ENCODE peak calls at places on chromosomes 1 and 21, in five cellular contexts. X is dermis blood vessel endothelial cell, N is A172, T is NCI-H526 treated with DMSO at 0.1 percent for 48 hours, F is HTR-8/SVneo. W is an unnamed sample.

GRCh38 chr1:156308078-156308477 is 9.0 kb upstream of the VHLL start:
- DNase-seq in X (peak; percentile 20), N (peak; percentile 72), T (no peak), F (no peak), W (no peak)

GRCh38 chr1:23980725-23981063 is 567 bp upstream of the SRSF10 start:
- DNase-seq in X (peak; percentile 61), N (peak; percentile 73), T (no peak), F (peak; percentile 57), W (no peak)

GRCh38 chr21:38186869-38187268 is 69.9 kb upstream of the KCNJ15 start:
- DNase-seq in X (no peak), N (no peak), T (no peak), F (no peak), W (no peak)

GRCh38 chr1:24735619-24736375 is 9.4 kb upstream of the CLIC4 start:
- DNase-seq in X (no peak), N (no peak), T (no peak), F (no peak), W (no peak)

GRCh38 chr21:35032474-35033263 is 16.4 kb downstream of the RUNX1 start:
- DNase-seq in X (no peak), N (no peak), T (no peak), F (no peak), W (no peak)

GRCh38 chr1:202049129-202049528 is 38.7 kb downstream of the ELF3 start:
- DNase-seq in X (no peak), N (no peak), T (no peak), F (no peak), W (no peak)

GRCh38 chr1:111971396-111971795 is 18.1 kb downstream of the KCND3 start:
- DNase-seq in X (no peak), N (no peak), T (no peak), F (no peak), W (no peak)

GRCh38 chr1:235741294-235741693 is 91.7 kb upstream of the GNG4 start:
- DNase-seq in X (no peak), N (peak; percentile 82), T (no peak), F (peak; percentile 57), W (no peak)